ENCODE peak calls at places on chromosomes 12 and 14, in five cellular contexts. G, C, X, Z and F are unnamed samples. For H3K4me1, the result is how much of the 10 kb centered on the place peaks cover.

GRCh38 chr14:72706485-72706884 is 187.4 kb downstream of the DPF3 start:
- DNase-seq in Z (no peak), C (no peak), X (no peak), G (no peak), F (no peak)

GRCh38 chr14:49977126-49977841 is 84.4 kb downstream of the ARF6 start:
- DNase-seq in C (no peak), X (no peak), G (no peak), Z (no peak), F (no peak)

GRCh38 chr14:104604461-104605449 is at the start of gene TMEM179:
- DNase-seq in Z (no peak), C (no peak), G (no peak), X (peak), F (peak)

GRCh38 chr14:34715108-34715863 is 893 bp upstream of the CFL2 start:
- DNase-seq in C (no peak), G (no peak), Z (no peak), X (no peak), F (no peak)

GRCh38 chr12:130593056-130593455 is 123.0 kb downstream of the RIMBP2 start:
- DNase-seq in Z (no peak), C (no peak), G (no peak), X (no peak), F (no peak)

GRCh38 chr14:55805250-55805649 is 225.2 kb downstream of the KTN1 start:
- DNase-seq in X (no peak), G (no peak), Z (no peak), C (no peak), F (peak)

GRCh38 chr14:59376691-59377090 is 88.5 kb downstream of the GPR135 start:
- DNase-seq in C (no peak), Z (no peak), X (no peak), G (no peak), F (no peak)

GRCh38 chr12:131869871-131870418 is 24.5 kb upstream of the ULK1 start:
- DNase-seq in Z (peak), X (no peak), C (no peak), G (no peak), F (no peak)

GRCh38 chr14:64720190-64720589 is 16.0 kb downstream of the PLEKHG3 start:
- DNase-seq in X (no peak), Z (peak), G (no peak), C (peak), F (peak)

GRCh38 chr14:72443991-72444431 is 449.9 kb downstream of the DPF3 start:
- DNase-seq in G (no peak), C (no peak), X (no peak), Z (no peak), F (no peak)

GRCh38 chr14:72559227-72559626 is 334.7 kb downstream of the DPF3 start:
- DNase-seq in C (no peak), G (no peak), X (no peak), Z (no peak), F (no peak)

GRCh38 chr12:24730461-24730896 is 218.4 kb downstream of the BCAT1 start:
- DNase-seq in Z (no peak), C (no peak), G (no peak), X (no peak), F (no peak)

GRCh38 chr14:102394717-102395378 is 32.1 kb downstream of the TECPR2 start:
- DNase-seq in X (no peak), G (no peak), Z (no peak), C (no peak), F (no peak)

GRCh38 chr14:61640834-61641170 is 54.5 kb upstream of the HIF1A start:
- DNase-seq in X (no peak), C (no peak), Z (no peak), G (no peak), F (no peak)

GRCh38 chr12:20350495-20350894 is 17.8 kb upstream of the PDE3A start:
- DNase-seq in X (no peak), Z (peak), G (no peak), C (no peak), F (no peak)

GRCh38 chr12:46089414-46090162 is 99.2 kb upstream of the SCAF11 start:
- DNase-seq in C (no peak), G (no peak), X (no peak), Z (no peak), F (no peak)

GRCh38 chr12:64999157-64999425 is 122.0 kb downstream of the WIF1 start:
- DNase-seq in Z (no peak), C (no peak), X (no peak), G (no peak), F (no peak)

GRCh38 chr14:74614508-74615495 is 2.8 kb upstream of the LTBP2 start:
- DNase-seq in Z (no peak), G (no peak), C (no peak), X (no peak), F (no peak)

GRCh38 chr12:80624986-80625530 is 82.4 kb upstream of the MYF6 start:
- DNase-seq in G (no peak), C (no peak), Z (no peak), X (no peak), F (no peak)

GRCh38 chr14:92747701-92748258 is 647 bp downstream of the LGMN start:
- DNase-seq in C (no peak), G (no peak), Z (no peak), X (no peak), F (peak)

GRCh38 chr14:93861846-93862641 is 65.1 kb upstream of the FAM181A start:
- DNase-seq in X (no peak), C (no peak), Z (no peak), G (no peak), F (no peak)

GRCh38 chr12:132326646-132327045 is 2.7 kb downstream of the GALNT9 start:
- DNase-seq in Z (no peak), G (no peak), C (no peak), X (no peak), F (no peak)

GRCh38 chr12:26576266-26576665 is 256.7 kb downstream of the ITPR2 start:
- DNase-seq in X (no peak), Z (no peak), G (no peak), C (no peak), F (no peak)

GRCh38 chr14:59189281-59189821 is 884 bp downstream of the DAAM1 start:
- DNase-seq in X (no peak), C (no peak), Z (peak), G (peak), F (peak)

GRCh38 chr12:85280138-85280983 is at the start of gene ALX1:
- DNase-seq in C (no peak), X (no peak), Z (peak), G (no peak), F (peak)

GRCh38 chr12:47234576-47235141 is 154.9 kb upstream of the AMIGO2 start:
- DNase-seq in Z (peak), X (no peak), G (no peak), C (no peak), F (no peak)

DNA sequence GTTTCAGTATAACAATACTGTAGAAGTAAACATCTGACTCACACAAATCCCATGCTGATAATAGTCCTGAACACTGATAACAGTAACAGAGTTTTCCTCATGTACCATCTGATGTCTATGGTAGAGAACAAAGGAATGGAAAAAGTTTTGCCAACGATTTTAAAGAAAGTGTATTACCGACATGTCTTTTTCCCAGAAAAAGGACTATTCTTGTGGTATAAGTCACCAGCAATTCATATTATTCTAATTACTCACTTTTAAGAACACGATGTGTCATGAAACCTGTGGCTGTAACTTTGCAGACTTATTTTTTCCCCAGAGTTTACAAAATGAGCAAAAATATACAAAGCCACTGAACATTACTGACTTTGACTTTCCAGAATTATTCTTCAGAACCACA is 40.1 kb upstream of the DCN start:
- DNase-seq in Z (no peak), G (no peak), C (no peak), X (no peak), F (no peak)
- H3K27ac ChIP-seq in Z (no peak), G (peak), C (no peak), X (no peak), F (peak)

GRCh38 chr14:91406451-91406850 is 11.2 kb downstream of the CCDC88C start:
- DNase-seq in X (no peak), Z (no peak), G (no peak), C (no peak), F (no peak)
- H3K4me1 ChIP-seq in X (under half), Z (under half), G (under half), C (under half), F (under half)

GRCh38 chr12:52228366-52228765 is 4.7 kb upstream of the KRT7 start:
- DNase-seq in C (no peak), Z (no peak), G (no peak), X (no peak), F (no peak)

GRCh38 chr12:52227767-52228166 is 5.3 kb upstream of the KRT7 start:
- DNase-seq in Z (no peak), X (peak), C (no peak), G (no peak), F (no peak)

GRCh38 chr12:52229836-52230343 is 3.2 kb upstream of the KRT7 start:
- DNase-seq in G (no peak), Z (no peak), C (no peak), X (no peak), F (no peak)

GRCh38 chr12:52230364-52231281 is 2.4 kb upstream of the KRT7 start:
- DNase-seq in Z (peak), C (no peak), X (no peak), G (no peak), F (no peak)

GRCh38 chr12:52228931-52229330 is 4.1 kb upstream of the KRT7 start:
- DNase-seq in C (no peak), G (no peak), Z (no peak), X (no peak), F (no peak)
- H3K27ac ChIP-seq in C (no peak), G (no peak), Z (peak), X (no peak), F (no peak)

GRCh38 chr12:62886796-62887195 is 48.2 kb downstream of the PPM1H start:
- DNase-seq in C (no peak), Z (no peak), X (no peak), G (no peak), F (no peak)
- H3K4me1 ChIP-seq in C (under half), Z (under half), X (under half), G (under half), F (under half)

DNA sequence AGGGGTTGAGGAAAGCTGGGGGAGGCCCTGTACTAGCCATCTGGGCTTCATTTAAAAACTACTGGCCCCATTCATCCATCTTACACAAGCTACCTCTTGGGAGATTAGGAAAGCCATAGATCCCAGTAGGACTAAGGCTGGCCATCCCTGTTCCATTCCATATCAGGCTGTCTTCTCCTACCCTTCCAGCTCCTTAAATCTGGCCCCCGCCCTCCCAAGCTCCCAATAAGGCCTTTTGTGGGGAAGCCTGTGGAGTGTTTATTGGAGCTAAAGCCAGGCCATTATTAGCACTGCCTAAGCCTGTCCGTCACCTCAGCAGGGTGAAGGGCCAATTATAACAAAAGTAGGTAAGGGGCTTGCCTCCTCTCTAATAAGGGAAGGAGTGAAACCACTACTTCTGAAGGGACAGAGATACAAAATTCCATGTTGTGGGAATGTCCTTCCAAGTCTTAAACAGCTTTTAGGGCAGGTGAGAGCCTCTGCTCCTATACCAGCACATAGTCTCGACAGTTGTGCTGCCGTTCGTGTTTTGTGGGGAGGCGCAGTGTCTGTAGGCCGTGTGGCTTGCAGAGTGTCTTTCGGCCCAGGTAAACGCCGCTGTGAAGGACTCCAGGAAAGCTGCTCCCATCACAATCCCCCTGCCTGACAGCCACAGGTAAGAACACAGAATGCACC is 3.7 kb downstream of the MYL6 start:
- DNase-seq in X (no peak), C (no peak), G (no peak), Z (no peak), F (no peak)
- H3K27ac ChIP-seq in X (peak), C (peak), G (peak), Z (no peak), F (peak)

DNA sequence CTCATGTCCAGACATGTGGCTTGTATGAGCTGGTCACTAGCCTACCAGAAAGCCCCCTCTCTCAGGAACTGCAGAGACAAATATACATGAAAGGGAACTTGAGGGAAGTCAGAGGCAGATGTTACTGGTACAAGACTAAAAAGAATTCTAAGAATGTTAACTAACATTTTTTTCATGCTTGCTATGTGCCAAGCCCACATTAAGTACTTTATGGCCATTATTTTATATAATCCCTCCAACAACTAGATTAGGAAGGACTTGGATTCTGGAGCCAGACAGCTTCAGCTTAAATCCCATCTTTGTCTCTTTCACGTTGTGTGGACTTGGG is 24.6 kb downstream of the TTC9 start:
- DNase-seq in C (no peak), Z (no peak), X (no peak), G (no peak), F (no peak)
- H3K4me1 ChIP-seq in C (under half), Z (under half), X (under half), G (under half), F (under half)

GRCh38 chr12:49632401-49632800 is 9.0 kb downstream of the PRPF40B start:
- DNase-seq in Z (no peak), G (no peak), X (no peak), C (no peak), F (no peak)
- H3K27ac ChIP-seq in Z (no peak), G (no peak), X (no peak), C (no peak), F (no peak)

DNA sequence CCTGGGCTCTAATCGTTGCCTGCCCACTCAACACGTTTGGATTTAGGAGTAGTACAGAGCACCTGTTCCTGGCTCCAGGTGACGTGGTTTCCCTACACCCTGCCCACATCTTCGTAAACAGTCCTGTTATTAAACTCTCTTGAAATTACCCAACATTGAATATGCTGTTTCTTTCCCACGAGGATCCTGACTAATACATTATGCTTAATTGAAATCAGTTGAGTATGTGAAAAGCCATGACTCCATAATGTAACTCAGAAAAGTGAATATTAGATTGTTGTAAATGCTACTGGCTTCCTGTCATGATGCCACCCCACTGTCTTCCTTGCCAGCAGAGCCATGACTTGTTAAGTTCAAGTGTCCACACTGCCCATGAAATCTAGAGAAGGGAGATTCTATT is 21.6 kb downstream of the AK7 start:
- DNase-seq in G (no peak), Z (no peak), X (no peak), C (no peak), F (no peak)
- H3K4me1 ChIP-seq in G (under half), Z (under half), X (under half), C (under half), F (under half)